ENCODE peak calls at places on chromosome 17, in five cellular contexts. E, O, K, V and P are unnamed samples.

GRCh38 chr17:64707077-64707591 is 45.0 kb upstream of the SMURF2 start:
- DNase-seq in E (no peak), O (peak), K (peak), V (no peak), P (peak)

GRCh38 chr17:15334266-15334665 is 7.1 kb downstream of the TEKT3 start:
- DNase-seq in E (no peak), O (peak), K (no peak), V (no peak), P (peak)

GRCh38 chr17:8022358-8023038 is 16.4 kb upstream of the ALOX15B start:
- DNase-seq in E (no peak), O (peak), K (peak), V (no peak), P (no peak)

GRCh38 chr17:9801505-9801904 is 10.1 kb upstream of the DHRS7C start:
- DNase-seq in E (no peak), O (no peak), K (no peak), V (no peak), P (no peak)

GRCh38 chr17:74245145-74245817 is 28.8 kb upstream of the DNAI2 start:
- DNase-seq in E (peak), O (peak), K (no peak), V (peak), P (no peak)

GRCh38 chr17:76569607-76570279 is 15.9 kb downstream of the ST6GALNAC2 start:
- DNase-seq in E (peak), O (no peak), K (no peak), V (no peak), P (no peak)

GRCh38 chr17:66548158-66548557 is 245.7 kb downstream of the PRKCA start:
- DNase-seq in E (no peak), O (peak), K (no peak), V (no peak), P (no peak)

GRCh38 chr17:10059684-10060211 is 138.7 kb downstream of the GAS7 start:
- DNase-seq in E (no peak), O (peak), K (peak), V (no peak), P (peak)

GRCh38 chr17:142102-142661 is 4.8 kb downstream of the SCGB1C2 start:
- DNase-seq in E (no peak), O (peak), K (peak), V (no peak), P (no peak)

GRCh38 chr17:59753522-59754467 is 46.3 kb downstream of the VMP1 start:
- DNase-seq in E (peak), O (peak), K (peak), V (no peak), P (peak)

GRCh38 chr17:69909389-69909788 is 165.6 kb upstream of the KCNJ16 start:
- DNase-seq in E (no peak), O (no peak), K (no peak), V (no peak), P (no peak)

GRCh38 chr17:74217036-74217725 is 3.8 kb downstream of the TTYH2 start:
- DNase-seq in E (no peak), O (no peak), K (no peak), V (no peak), P (no peak)

GRCh38 chr17:57654040-57654775 is 90.9 kb downstream of the CCDC182 start:
- DNase-seq in E (no peak), O (no peak), K (no peak), V (no peak), P (peak)

GRCh38 chr17:9003355-9004131 is 17.8 kb upstream of the NTN1 start:
- DNase-seq in E (peak), O (no peak), K (no peak), V (peak), P (peak)

GRCh38 chr17:3260600-3260999 is 37.6 kb downstream of the OR3A1 start:
- DNase-seq in E (no peak), O (no peak), K (no peak), V (no peak), P (no peak)

GRCh38 chr17:38869647-38870258 is at the start of gene LASP1:
- DNase-seq in E (peak), O (peak), K (peak), V (peak), P (peak)

GRCh38 chr17:40157972-40158371 is 17.6 kb downstream of the CASC3 start:
- DNase-seq in E (no peak), O (no peak), K (no peak), V (no peak), P (no peak)

GRCh38 chr17:17698869-17699351 is 17.7 kb downstream of the RAI1 start:
- DNase-seq in E (no peak), O (peak), K (peak), V (no peak), P (peak)

GRCh38 chr17:36616391-36617029 is 15.1 kb downstream of the MRM1 start:
- DNase-seq in E (no peak), O (no peak), K (no peak), V (no peak), P (no peak)

GRCh38 chr17:58756246-58757161 is 850 bp downstream of the PPM1E start:
- DNase-seq in E (peak), O (peak), K (no peak), V (peak), P (peak)

GRCh38 chr17:61412860-61413653 is 13.4 kb downstream of the TBX2 start:
- DNase-seq in E (no peak), O (no peak), K (no peak), V (no peak), P (no peak)

GRCh38 chr17:17711708-17712141 is 30.5 kb downstream of the RAI1 start:
- DNase-seq in E (no peak), O (peak), K (no peak), V (no peak), P (no peak)

GRCh38 chr17:6147054-6147453 is 76.9 kb downstream of the WSCD1 start:
- DNase-seq in E (no peak), O (no peak), K (no peak), V (no peak), P (no peak)

GRCh38 chr17:63440127-63440769 is 5.9 kb downstream of the CYB561 start:
- DNase-seq in E (no peak), O (no peak), K (no peak), V (no peak), P (no peak)

GRCh38 chr17:16940116-16940881 is 31.6 kb downstream of the TNFRSF13B start:
- DNase-seq in E (no peak), O (no peak), K (no peak), V (peak), P (no peak)

GRCh38 chr17:4858068-4858879 is 25.1 kb downstream of the MINK1 start:
- DNase-seq in E (peak), O (no peak), K (no peak), V (no peak), P (no peak)
- H3K18ac ChIP-seq in E (no peak), O (no peak), K (no peak), V (peak), P (peak)

GRCh38 chr17:14308636-14308964 is 7.7 kb downstream of the HS3ST3B1 start:
- DNase-seq in E (peak), O (peak), K (no peak), V (no peak), P (no peak)
- H3K4me3 ChIP-seq in E (peak), O (no peak), K (peak), V (peak), P (no peak)

GRCh38 chr17:68740555-68741447 is 139.6 kb upstream of the FAM20A start:
- DNase-seq in E (no peak), O (no peak), K (no peak), V (no peak), P (no peak)
- H2AFZ ChIP-seq in E (no peak), O (no peak), K (no peak), V (no peak), P (no peak)

GRCh38 chr17:41549596-41550039 is 21.5 kb upstream of the KRT19 start:
- DNase-seq in E (no peak), O (peak), K (peak), V (no peak), P (no peak)

GRCh38 chr17:41546819-41547218 is 18.7 kb upstream of the KRT19 start:
- DNase-seq in E (no peak), O (no peak), K (no peak), V (no peak), P (no peak)

GRCh38 chr17:41548844-41549595 is 20.9 kb upstream of the KRT19 start:
- DNase-seq in E (peak), O (peak), K (peak), V (peak), P (peak)

GRCh38 chr17:41547378-41547841 is 19.3 kb upstream of the KRT19 start:
- DNase-seq in E (no peak), O (no peak), K (no peak), V (no peak), P (no peak)

DNA sequence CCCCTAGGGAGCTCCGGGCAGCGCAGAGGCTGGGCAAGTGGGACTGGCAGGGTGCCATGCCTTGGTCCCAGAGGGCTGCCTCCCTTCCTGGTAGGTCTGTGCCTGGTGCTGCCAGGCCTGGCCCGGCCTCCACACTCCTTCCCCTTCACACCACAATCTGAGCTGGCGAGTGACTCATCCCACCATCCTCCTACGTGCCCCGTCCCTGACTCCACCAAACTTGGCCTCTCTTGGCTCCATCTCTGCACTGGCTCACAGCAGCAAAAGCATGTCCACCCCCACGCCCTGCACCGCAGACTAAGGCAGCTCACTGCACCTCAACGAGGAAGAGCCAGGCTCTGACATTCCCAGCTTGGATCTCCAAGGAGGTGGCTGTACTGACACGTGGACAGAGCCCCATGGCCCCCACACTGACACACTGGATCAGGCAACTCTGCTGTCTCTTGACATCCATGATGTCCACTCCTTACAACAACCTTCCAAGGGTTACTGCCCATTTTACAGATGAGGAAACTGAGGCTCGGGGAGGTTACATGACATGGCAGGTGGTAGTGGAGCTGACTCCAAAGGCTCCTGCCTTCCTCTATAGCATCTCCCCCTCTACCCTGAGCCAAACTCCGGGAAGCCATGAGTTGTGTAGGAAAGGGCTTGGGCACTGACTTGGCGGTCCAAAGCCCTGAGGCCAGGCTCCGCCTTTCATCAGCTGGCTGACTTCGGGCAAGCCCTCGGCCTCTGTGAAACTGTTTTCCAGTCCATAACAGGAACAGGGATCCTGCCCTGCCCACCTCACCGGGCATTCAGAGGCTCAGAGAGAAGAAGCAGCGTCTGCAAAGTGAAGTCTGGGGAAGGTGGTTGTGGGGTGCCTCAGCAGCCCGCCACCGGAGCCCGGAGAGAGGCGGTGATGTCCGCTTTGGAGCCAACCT is 20.1 kb upstream of the KRT19 start:
- DNase-seq in E (no peak), O (peak), K (peak), V (no peak), P (peak)
- H3K18ac ChIP-seq in E (peak), O (peak), K (peak), V (peak), P (peak)

GRCh38 chr17:48551601-48552452 is 6.9 kb upstream of the HOXB2 start:
- DNase-seq in E (no peak), O (peak), K (peak), V (no peak), P (no peak)
- H3K4me3 ChIP-seq in E (no peak), O (no peak), K (peak), V (no peak), P (no peak)

GRCh38 chr17:28585891-28586290 is 9.2 kb upstream of the ALDOC start:
- DNase-seq in E (no peak), O (no peak), K (no peak), V (no peak), P (no peak)
- H2AFZ ChIP-seq in E (no peak), O (no peak), K (no peak), V (no peak), P (no peak)

GRCh38 chr17:13919818-13920217 is 149.5 kb upstream of the COX10 start:
- DNase-seq in E (no peak), O (no peak), K (no peak), V (no peak), P (no peak)

GRCh38 chr17:13918247-13918646 is 151.1 kb upstream of the COX10 start:
- DNase-seq in E (no peak), O (no peak), K (no peak), V (no peak), P (no peak)

GRCh38 chr17:13921841-13922776 is 147.2 kb upstream of the COX10 start:
- DNase-seq in E (no peak), O (no peak), K (no peak), V (no peak), P (no peak)

GRCh38 chr17:13920413-13920812 is 148.9 kb upstream of the COX10 start:
- DNase-seq in E (no peak), O (no peak), K (no peak), V (no peak), P (no peak)

GRCh38 chr17:13917635-13918034 is 151.7 kb upstream of the COX10 start:
- DNase-seq in E (no peak), O (no peak), K (no peak), V (no peak), P (no peak)
- H3K18ac ChIP-seq in E (no peak), O (no peak), K (no peak), V (no peak), P (no peak)

GRCh38 chr17:79824893-79825579 is 14.2 kb downstream of the CBX4 start:
- DNase-seq in E (no peak), O (no peak), K (no peak), V (no peak), P (no peak)
- H3K4me3 ChIP-seq in E (no peak), O (no peak), K (no peak), V (no peak), P (no peak)

GRCh38 chr17:42266918-42267766 is 9.0 kb downstream of the STAT5B start:
- DNase-seq in E (no peak), O (peak), K (peak), V (no peak), P (peak)

GRCh38 chr17:42268236-42268635 is 8.0 kb downstream of the STAT5B start:
- DNase-seq in E (no peak), O (no peak), K (no peak), V (no peak), P (peak)

GRCh38 chr17:42270175-42270545 is 6.0 kb downstream of the STAT5B start:
- DNase-seq in E (no peak), O (peak), K (no peak), V (no peak), P (no peak)

GRCh38 chr17:42270596-42270995 is 5.6 kb downstream of the STAT5B start:
- DNase-seq in E (no peak), O (no peak), K (no peak), V (no peak), P (no peak)

DNA sequence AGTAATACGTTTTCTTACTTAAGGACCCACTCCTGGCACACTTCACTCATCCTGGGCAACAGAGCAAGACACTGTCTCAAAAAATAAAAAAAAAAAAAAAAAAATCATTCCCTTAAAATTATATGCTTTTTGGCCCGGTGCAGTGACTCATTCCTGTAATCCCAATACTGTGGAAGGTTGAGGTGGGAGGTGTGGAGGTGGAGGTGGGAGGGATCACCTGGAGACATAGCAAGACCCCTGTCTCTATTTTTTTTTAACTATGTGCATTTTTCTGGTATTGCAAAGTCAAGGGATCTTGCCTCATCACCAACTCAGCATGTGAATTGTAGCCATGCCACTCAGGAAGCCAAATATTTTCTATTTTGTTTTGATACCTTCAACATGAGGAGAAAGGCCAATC is 9.7 kb downstream of the STAT5B start:
- DNase-seq in E (no peak), O (no peak), K (no peak), V (no peak), P (no peak)
- H2AFZ ChIP-seq in E (no peak), O (no peak), K (no peak), V (no peak), P (no peak)

DNA sequence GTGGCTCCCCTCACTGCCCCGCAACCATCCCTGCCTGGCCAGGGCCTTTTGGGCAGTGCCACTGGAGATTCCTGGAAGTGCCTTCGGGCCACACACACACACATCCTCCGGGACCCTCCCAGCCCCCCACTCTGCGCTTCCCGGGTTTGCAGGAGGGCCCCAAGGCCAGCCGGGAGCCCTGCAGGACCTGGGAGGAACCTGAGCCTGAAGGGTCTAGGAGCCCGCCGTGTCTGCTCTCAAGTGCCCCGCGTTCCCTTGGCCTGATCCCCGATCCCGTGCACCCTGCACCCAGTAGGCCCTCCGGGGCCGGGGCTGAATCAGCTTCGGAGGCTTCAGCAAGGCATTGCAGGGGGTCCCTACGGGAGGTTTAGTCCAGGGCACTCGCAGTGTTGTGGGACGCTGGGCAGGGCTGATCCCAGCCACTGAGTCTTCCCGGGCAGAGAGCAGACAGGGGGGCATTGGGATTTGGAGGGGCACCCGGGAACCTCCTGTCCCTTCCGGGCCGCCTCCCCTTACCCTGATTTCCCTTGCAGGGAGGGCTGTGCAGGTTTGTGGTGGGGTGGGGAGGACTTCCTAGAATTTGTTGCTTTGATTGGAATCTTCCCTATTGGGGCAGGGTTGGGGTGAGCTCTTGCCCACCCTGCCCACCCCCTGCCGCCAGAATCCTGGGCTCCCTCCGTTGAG is 36.9 kb downstream of the TMEM235 start:
- DNase-seq in E (no peak), O (no peak), K (no peak), V (peak), P (no peak)
- H3K18ac ChIP-seq in E (peak), O (peak), K (no peak), V (peak), P (peak)